ENCODE peak calls at places on chromosome 1, in six cellular contexts. One of them, this sample, is unnamed.

GRCh38 chr1:211620097-211620496 is 41.1 kb upstream of the SLC30A1 start:
- DNase-seq in neural progenitor cell: no peak
- DNase-seq in mesenchymal stem cell: no peak
- DNase-seq in CD8-positive, alpha-beta memory T cell: no peak
- DNase-seq in CD4-positive, alpha-beta memory T cell: no peak
- DNase-seq in IMR-90: no peak
- DNase-seq in this sample: no peak

GRCh38 chr1:42639116-42639515 is 19.1 kb upstream of the PPIH start:
- DNase-seq in neural progenitor cell: no peak
- DNase-seq in mesenchymal stem cell: no peak
- DNase-seq in CD8-positive, alpha-beta memory T cell: no peak
- DNase-seq in CD4-positive, alpha-beta memory T cell: no peak
- DNase-seq in IMR-90: peak; percentile 8
- DNase-seq in this sample: no peak

GRCh38 chr1:25169610-25170009 is 62.7 kb downstream of the SYF2 start:
- DNase-seq in neural progenitor cell: no peak
- DNase-seq in mesenchymal stem cell: no peak
- DNase-seq in CD8-positive, alpha-beta memory T cell: no peak
- DNase-seq in CD4-positive, alpha-beta memory T cell: no peak
- DNase-seq in IMR-90: no peak
- DNase-seq in this sample: no peak

GRCh38 chr1:164515932-164516331 is 43.1 kb upstream of the PBX1 start:
- DNase-seq in neural progenitor cell: peak; percentile 36
- DNase-seq in mesenchymal stem cell: no peak
- DNase-seq in CD8-positive, alpha-beta memory T cell: no peak
- DNase-seq in CD4-positive, alpha-beta memory T cell: no peak
- DNase-seq in IMR-90: no peak
- DNase-seq in this sample: no peak

GRCh38 chr1:29960156-29960755 is 723.9 kb downstream of the PTPRU start:
- DNase-seq in neural progenitor cell: no peak
- DNase-seq in mesenchymal stem cell: no peak
- DNase-seq in CD8-positive, alpha-beta memory T cell: no peak
- DNase-seq in CD4-positive, alpha-beta memory T cell: no peak
- DNase-seq in IMR-90: no peak
- DNase-seq in this sample: no peak

GRCh38 chr1:43980255-43981134 is 1.5 kb downstream of the B4GALT2 start:
- DNase-seq in neural progenitor cell: no peak
- DNase-seq in mesenchymal stem cell: peak; percentile 50
- DNase-seq in CD8-positive, alpha-beta memory T cell: no peak
- DNase-seq in CD4-positive, alpha-beta memory T cell: no peak
- DNase-seq in IMR-90: peak; percentile 56
- DNase-seq in this sample: no peak

GRCh38 chr1:58886611-58887010 is 102.8 kb upstream of the JUN start:
- DNase-seq in neural progenitor cell: no peak
- DNase-seq in mesenchymal stem cell: no peak
- DNase-seq in CD8-positive, alpha-beta memory T cell: no peak
- DNase-seq in CD4-positive, alpha-beta memory T cell: no peak
- DNase-seq in IMR-90: no peak
- DNase-seq in this sample: no peak

GRCh38 chr1:41482001-41482765 is 2.3 kb downstream of the EDN2 start:
- DNase-seq in neural progenitor cell: no peak
- DNase-seq in mesenchymal stem cell: no peak
- DNase-seq in CD8-positive, alpha-beta memory T cell: no peak
- DNase-seq in CD4-positive, alpha-beta memory T cell: no peak
- DNase-seq in IMR-90: no peak
- DNase-seq in this sample: no peak

GRCh38 chr1:12745992-12746323 is at the start of gene CFAP107:
- DNase-seq in neural progenitor cell: no peak
- DNase-seq in mesenchymal stem cell: no peak
- DNase-seq in CD8-positive, alpha-beta memory T cell: no peak
- DNase-seq in CD4-positive, alpha-beta memory T cell: no peak
- DNase-seq in IMR-90: no peak
- DNase-seq in this sample: no peak

GRCh38 chr1:175220853-175221547 is 28.4 kb upstream of the KIAA0040 start:
- DNase-seq in neural progenitor cell: peak; percentile 7
- DNase-seq in mesenchymal stem cell: no peak
- DNase-seq in CD8-positive, alpha-beta memory T cell: no peak
- DNase-seq in CD4-positive, alpha-beta memory T cell: no peak
- DNase-seq in IMR-90: no peak
- DNase-seq in this sample: no peak

GRCh38 chr1:6614019-6614952 is 755 bp downstream of the PHF13 start:
- DNase-seq in neural progenitor cell: peak; percentile 78
- DNase-seq in mesenchymal stem cell: peak; percentile 41
- DNase-seq in CD8-positive, alpha-beta memory T cell: peak; percentile 52
- DNase-seq in CD4-positive, alpha-beta memory T cell: peak; percentile 38
- DNase-seq in IMR-90: peak; percentile 21
- DNase-seq in this sample: peak; percentile 40

GRCh38 chr1:157181258-157181657 is 43.1 kb upstream of the ETV3 start:
- DNase-seq in neural progenitor cell: no peak
- DNase-seq in mesenchymal stem cell: no peak
- DNase-seq in CD8-positive, alpha-beta memory T cell: no peak
- DNase-seq in CD4-positive, alpha-beta memory T cell: no peak
- DNase-seq in IMR-90: no peak
- DNase-seq in this sample: no peak

GRCh38 chr1:157806431-157807149 is 13.3 kb downstream of the FCRL1 start:
- DNase-seq in neural progenitor cell: no peak
- DNase-seq in mesenchymal stem cell: no peak
- DNase-seq in CD8-positive, alpha-beta memory T cell: no peak
- DNase-seq in CD4-positive, alpha-beta memory T cell: no peak
- DNase-seq in IMR-90: no peak
- DNase-seq in this sample: peak; percentile 30

GRCh38 chr1:67711850-67712202 is 26.8 kb downstream of the GADD45A start:
- DNase-seq in neural progenitor cell: no peak
- DNase-seq in mesenchymal stem cell: peak; percentile 49
- DNase-seq in CD8-positive, alpha-beta memory T cell: no peak
- DNase-seq in CD4-positive, alpha-beta memory T cell: no peak
- DNase-seq in IMR-90: no peak
- DNase-seq in this sample: no peak

GRCh38 chr1:80633947-80634710 is 1166.6 kb upstream of the ADGRL2 start:
- DNase-seq in neural progenitor cell: peak; percentile 1
- DNase-seq in mesenchymal stem cell: no peak
- DNase-seq in CD8-positive, alpha-beta memory T cell: no peak
- DNase-seq in CD4-positive, alpha-beta memory T cell: no peak
- DNase-seq in IMR-90: no peak
- DNase-seq in this sample: no peak

GRCh38 chr1:66732407-66733166 is 19.7 kb upstream of the DYNLT5 start:
- DNase-seq in neural progenitor cell: no peak
- DNase-seq in mesenchymal stem cell: peak; percentile 46
- DNase-seq in CD8-positive, alpha-beta memory T cell: no peak
- DNase-seq in CD4-positive, alpha-beta memory T cell: no peak
- DNase-seq in IMR-90: peak; percentile 26
- DNase-seq in this sample: no peak

GRCh38 chr1:226128487-226129075 is 58.0 kb downstream of the ACBD3 start:
- DNase-seq in neural progenitor cell: no peak
- DNase-seq in mesenchymal stem cell: peak; percentile 51
- DNase-seq in CD8-positive, alpha-beta memory T cell: no peak
- DNase-seq in CD4-positive, alpha-beta memory T cell: no peak
- DNase-seq in IMR-90: peak; percentile 51
- DNase-seq in this sample: no peak

GRCh38 chr1:8880068-8880676 is 1.7 kb upstream of the ENO1 start:
- DNase-seq in neural progenitor cell: no peak
- DNase-seq in mesenchymal stem cell: peak; percentile 91
- DNase-seq in CD8-positive, alpha-beta memory T cell: no peak
- DNase-seq in CD4-positive, alpha-beta memory T cell: no peak
- DNase-seq in IMR-90: peak; percentile 97
- DNase-seq in this sample: no peak

GRCh38 chr1:2148691-2149090 is 45.9 kb downstream of the FAAP20 start:
- DNase-seq in neural progenitor cell: no peak
- DNase-seq in mesenchymal stem cell: no peak
- DNase-seq in CD8-positive, alpha-beta memory T cell: peak; percentile 78
- DNase-seq in CD4-positive, alpha-beta memory T cell: peak; percentile 76
- DNase-seq in IMR-90: no peak
- DNase-seq in this sample: peak; percentile 80

GRCh38 chr1:17200246-17200645 is 4.7 kb upstream of the PADI1 start:
- DNase-seq in neural progenitor cell: no peak
- DNase-seq in mesenchymal stem cell: no peak
- DNase-seq in CD8-positive, alpha-beta memory T cell: no peak
- DNase-seq in CD4-positive, alpha-beta memory T cell: no peak
- DNase-seq in IMR-90: no peak
- DNase-seq in this sample: no peak

GRCh38 chr1:110957798-110958197 is 5.9 kb downstream of the LRIF1 start:
- DNase-seq in neural progenitor cell: no peak
- DNase-seq in mesenchymal stem cell: no peak
- DNase-seq in CD8-positive, alpha-beta memory T cell: no peak
- DNase-seq in CD4-positive, alpha-beta memory T cell: no peak
- DNase-seq in IMR-90: no peak
- DNase-seq in this sample: no peak
- H3K9me3 ChIP-seq in neural progenitor cell: peaks cover 4% of the 10 kb centered on the region
- H3K9me3 ChIP-seq in mesenchymal stem cell: no peaks in the 10 kb centered on the region
- H3K9me3 ChIP-seq in CD8-positive, alpha-beta memory T cell: no peaks in the 10 kb centered on the region
- H3K9me3 ChIP-seq in CD4-positive, alpha-beta memory T cell: no peaks in the 10 kb centered on the region
- H3K9me3 ChIP-seq in IMR-90: no peaks in the 10 kb centered on the region
- H3K9me3 ChIP-seq in this sample: peaks cover 71% of the 10 kb centered on the region

DNA sequence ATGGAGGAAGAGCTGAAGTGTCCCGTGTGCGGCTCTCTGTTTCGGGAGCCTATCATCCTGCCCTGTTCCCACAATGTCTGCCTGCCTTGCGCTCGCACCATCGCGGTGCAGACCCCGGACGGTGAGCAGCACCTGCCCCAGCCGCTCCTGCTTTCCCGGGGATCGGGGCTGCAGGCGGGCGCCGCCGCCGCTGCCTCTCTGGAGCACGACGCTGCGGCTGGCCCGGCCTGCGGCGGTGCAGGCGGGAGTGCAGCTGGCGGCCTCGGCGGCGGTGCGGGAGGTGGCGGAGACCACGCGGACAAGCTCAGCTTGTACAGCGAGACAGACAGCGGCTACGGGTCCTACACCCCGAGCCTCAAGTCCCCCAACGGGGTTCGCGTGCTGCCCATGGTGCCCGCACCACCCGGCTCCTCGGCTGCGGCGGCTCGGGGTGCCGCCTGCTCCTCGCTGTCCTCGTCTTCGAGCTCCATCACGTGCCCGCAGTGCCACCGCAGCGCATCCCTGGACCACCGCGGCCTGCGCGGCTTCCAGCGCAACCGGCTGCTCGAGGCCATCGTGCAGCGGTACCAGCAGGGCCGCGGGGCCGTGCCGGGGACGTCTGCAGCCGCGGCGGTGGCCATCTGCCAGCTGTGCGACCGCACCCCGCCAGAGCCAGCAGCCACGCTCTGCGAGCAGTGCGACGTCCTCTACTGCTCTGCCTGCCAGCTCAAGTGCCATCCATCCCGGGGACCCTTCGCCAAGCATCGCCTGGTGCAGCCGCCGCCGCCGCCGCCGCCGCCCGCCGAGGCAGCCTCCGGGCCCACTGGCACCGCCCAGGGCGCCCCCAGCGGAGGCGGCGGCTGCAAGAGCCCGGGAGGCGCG is 1.3 kb downstream of the TRIM67 start:
- DNase-seq in neural progenitor cell: peak; percentile 60
- DNase-seq in mesenchymal stem cell: no peak
- DNase-seq in CD8-positive, alpha-beta memory T cell: no peak
- DNase-seq in CD4-positive, alpha-beta memory T cell: no peak
- DNase-seq in IMR-90: no peak
- DNase-seq in this sample: no peak
- H3K27ac ChIP-seq in neural progenitor cell: no peak overlapping the region
- H3K27ac ChIP-seq in mesenchymal stem cell: no peak overlapping the region
- H3K27ac ChIP-seq in CD8-positive, alpha-beta memory T cell: no peak overlapping the region
- H3K27ac ChIP-seq in CD4-positive, alpha-beta memory T cell: no peak overlapping the region
- H3K27ac ChIP-seq in IMR-90: no peak overlapping the region
- H3K27ac ChIP-seq in this sample: no peak overlapping the region

DNA sequence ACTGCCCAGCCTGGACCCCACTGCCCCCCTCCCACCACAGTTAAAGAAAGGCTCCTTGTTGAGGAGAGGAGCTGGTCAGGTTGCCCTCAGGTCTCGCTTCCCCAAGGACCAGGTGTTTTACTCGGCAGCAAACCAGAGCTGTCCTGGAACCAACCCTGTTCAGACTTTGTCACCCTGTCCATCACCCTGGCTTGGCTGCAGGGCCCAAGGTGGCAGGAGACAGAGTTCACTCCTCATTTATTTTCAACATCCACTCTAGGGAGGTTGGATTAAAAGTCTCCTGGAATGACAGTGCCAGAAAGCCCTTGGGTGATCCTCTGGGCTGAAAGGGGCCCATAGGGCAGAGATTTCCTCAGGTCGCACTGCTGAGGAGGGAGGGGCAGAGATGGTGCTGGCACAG is 101.7 kb downstream of the TRABD2B start:
- DNase-seq in neural progenitor cell: no peak
- DNase-seq in mesenchymal stem cell: no peak
- DNase-seq in CD8-positive, alpha-beta memory T cell: no peak
- DNase-seq in CD4-positive, alpha-beta memory T cell: no peak
- DNase-seq in IMR-90: no peak
- DNase-seq in this sample: no peak
- H3K9me3 ChIP-seq in neural progenitor cell: no peaks in the 10 kb centered on the region
- H3K9me3 ChIP-seq in mesenchymal stem cell: no peaks in the 10 kb centered on the region
- H3K9me3 ChIP-seq in CD8-positive, alpha-beta memory T cell: no peaks in the 10 kb centered on the region
- H3K9me3 ChIP-seq in CD4-positive, alpha-beta memory T cell: no peaks in the 10 kb centered on the region
- H3K9me3 ChIP-seq in IMR-90: no peaks in the 10 kb centered on the region
- H3K9me3 ChIP-seq in this sample: no peaks in the 10 kb centered on the region

DNA sequence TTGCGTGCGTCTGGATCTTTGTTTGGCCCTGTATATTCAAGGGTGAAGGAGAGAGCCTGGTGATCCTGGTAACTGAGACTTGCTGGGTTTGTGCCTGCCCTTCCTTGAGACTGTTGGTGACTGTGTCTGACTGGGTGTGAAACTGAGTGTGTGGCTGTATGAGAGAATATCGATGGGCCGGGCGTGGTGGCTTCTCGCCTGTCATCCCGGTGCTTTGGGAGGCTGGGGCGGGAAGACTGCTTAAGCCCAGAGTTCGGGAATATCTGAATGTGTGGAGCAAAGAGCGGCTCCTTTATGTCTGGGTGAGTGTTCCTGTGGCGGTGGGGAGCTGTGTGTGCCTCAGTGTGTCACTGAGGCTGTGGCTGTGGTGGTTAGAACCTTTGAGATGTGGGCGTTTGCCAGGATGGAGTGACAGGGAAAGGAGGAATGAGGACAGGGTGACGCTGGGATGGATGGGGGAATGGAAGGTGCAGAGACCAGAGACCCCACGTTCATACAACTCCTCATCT is 2.7 kb upstream of the MARCKSL1 start:
- DNase-seq in neural progenitor cell: no peak
- DNase-seq in mesenchymal stem cell: no peak
- DNase-seq in CD8-positive, alpha-beta memory T cell: no peak
- DNase-seq in CD4-positive, alpha-beta memory T cell: no peak
- DNase-seq in IMR-90: no peak
- DNase-seq in this sample: no peak
- H3K27ac ChIP-seq in neural progenitor cell: no peak overlapping the region
- H3K27ac ChIP-seq in mesenchymal stem cell: no peak overlapping the region
- H3K27ac ChIP-seq in CD8-positive, alpha-beta memory T cell: no peak overlapping the region
- H3K27ac ChIP-seq in CD4-positive, alpha-beta memory T cell: no peak overlapping the region
- H3K27ac ChIP-seq in IMR-90: no peak overlapping the region
- H3K27ac ChIP-seq in this sample: no peak overlapping the region